ENCODE peak calls at places on chromosomes 3 and 15, in ten cellular contexts. F, J, U, T, Q, O, C, Z, I and X are unnamed samples.

GRCh38 chr3:143295201-143296080 is 175.9 kb downstream of the CHST2 start:
- DNase-seq in F (no peak), C (no peak), Z (no peak), T (no peak), U (no peak), Q (no peak), O (no peak), J (no peak), I (no peak), X (no peak)

GRCh38 chr3:65595222-65595996 is 443.3 kb downstream of the MAGI1 start:
- DNase-seq in C (no peak), U (no peak), I (no peak), O (no peak), T (no peak), Q (no peak), J (no peak), Z (no peak), F (no peak), X (no peak)

GRCh38 chr3:4712109-4712508 is 219.0 kb downstream of the ITPR1 start:
- DNase-seq in C (no peak), I (no peak), O (peak), U (no peak), Q (no peak), T (no peak), F (peak), J (no peak), Z (no peak), X (no peak)

GRCh38 chr15:101614761-101615160 is 37.4 kb downstream of the TM2D3 start:
- DNase-seq in U (no peak), Z (no peak), Q (no peak), O (no peak), F (no peak), C (no peak), J (no peak), I (no peak), T (no peak), X (no peak)

GRCh38 chr15:48233246-48233645 is 27.1 kb downstream of the SLC12A1 start:
- DNase-seq in F (no peak), C (no peak), Q (no peak), O (no peak), J (no peak), U (no peak), T (no peak), Z (no peak), I (no peak), X (no peak)

GRCh38 chr15:91291673-91292072 is 191.6 kb downstream of the SV2B start:
- DNase-seq in U (no peak), J (peak), I (no peak), C (no peak), Z (no peak), T (no peak), O (peak), Q (no peak), F (peak), X (no peak)

GRCh38 chr3:150309557-150309956 is 98.5 kb upstream of the TSC22D2 start:
- DNase-seq in J (no peak), Z (no peak), F (peak), U (no peak), Q (no peak), I (no peak), C (no peak), T (no peak), O (no peak), X (peak)

GRCh38 chr3:20007960-20008359 is 4.1 kb downstream of the PP2D1 start:
- DNase-seq in Q (no peak), F (no peak), J (no peak), T (no peak), C (no peak), Z (no peak), U (no peak), I (no peak), O (no peak), X (no peak)

GRCh38 chr3:32176989-32177701 is 61.3 kb upstream of the CMTM8 start:
- DNase-seq in J (peak), C (no peak), F (peak), Z (peak), I (peak), U (no peak), O (no peak), Q (no peak), T (peak), X (peak)

GRCh38 chr3:101938262-101938847 is 89.0 kb downstream of the NFKBIZ start:
- DNase-seq in Q (no peak), T (no peak), F (no peak), U (no peak), C (no peak), Z (no peak), O (no peak), I (no peak), J (no peak), X (no peak)

GRCh38 chr3:46926039-46926438 is 48.5 kb downstream of the PTH1R start:
- DNase-seq in O (no peak), T (peak), F (peak), U (peak), Q (peak), C (peak), J (no peak), I (peak), Z (no peak), X (no peak)

GRCh38 chr3:14343338-14344112 is 58.9 kb upstream of the SLC6A6 start:
- DNase-seq in F (peak), C (no peak), J (no peak), I (no peak), Q (no peak), Z (no peak), T (no peak), U (no peak), O (no peak), X (peak)

GRCh38 chr3:128484404-128485282 is 8.4 kb downstream of the GATA2 start:
- DNase-seq in Q (no peak), O (no peak), Z (no peak), C (no peak), J (no peak), U (no peak), I (no peak), F (no peak), T (no peak), X (no peak)

GRCh38 chr15:82852906-82853635 is 43.6 kb downstream of the WHAMM start:
- DNase-seq in U (no peak), C (peak), O (no peak), T (no peak), F (no peak), Q (no peak), J (no peak), I (peak), Z (no peak), X (no peak)

GRCh38 chr3:186700267-186700666 is 16.9 kb upstream of the KNG1 start:
- DNase-seq in J (no peak), Z (no peak), F (no peak), T (no peak), C (no peak), O (no peak), I (no peak), U (no peak), Q (no peak), X (no peak)

GRCh38 chr3:52892625-52893311 is 4.6 kb downstream of the STIMATE start:
- DNase-seq in T (no peak), O (no peak), U (no peak), Q (no peak), J (no peak), Z (no peak), C (no peak), F (no peak), I (no peak), X (no peak)

GRCh38 chr15:61441901-61442300 is 212.8 kb upstream of the RORA start:
- DNase-seq in I (no peak), U (no peak), O (no peak), J (no peak), Z (no peak), Q (no peak), C (no peak), T (no peak), F (no peak), X (no peak)

GRCh38 chr3:46406786-46407611 is at the start of the genes CCR5AS and CCRL2:
- DNase-seq in I (peak), Q (no peak), Z (no peak), F (peak), C (no peak), T (peak), J (peak), U (peak), O (peak), X (peak)

GRCh38 chr3:186783070-186783730 is at the start of gene EIF4A2:
- DNase-seq in Z (peak), O (peak), J (peak), U (peak), Q (peak), T (peak), C (peak), I (peak), F (peak), X (peak)

GRCh38 chr3:149790265-149790664 is 2.1 kb downstream of the ANKUB1 start:
- DNase-seq in U (no peak), J (no peak), C (no peak), Q (no peak), Z (no peak), O (no peak), I (no peak), T (no peak), F (peak), X (no peak)

GRCh38 chr3:111701292-111701906 is 106.3 kb upstream of the ZBED2 start:
- DNase-seq in F (no peak), I (no peak), Q (no peak), J (no peak), O (no peak), U (no peak), Z (no peak), T (no peak), C (no peak), X (no peak)

GRCh38 chr3:190076601-190077444 is 43.9 kb downstream of the P3H2 start:
- DNase-seq in J (peak), Z (peak), I (no peak), Q (no peak), F (peak), C (no peak), O (peak), T (peak), U (no peak), X (peak)

GRCh38 chr3:62015111-62015510 is 358.2 kb downstream of the FEZF2 start:
- DNase-seq in C (no peak), U (no peak), O (no peak), J (no peak), T (no peak), I (no peak), F (no peak), Q (no peak), Z (no peak), X (no peak)

GRCh38 chr15:90336705-90337141 is 15.4 kb upstream of the ZNF774 start:
- DNase-seq in C (peak), Q (no peak), O (no peak), U (no peak), J (peak), I (no peak), F (peak), Z (no peak), T (no peak), X (peak)

GRCh38 chr3:64760258-64760657 is 72.5 kb upstream of the ADAMTS9 start:
- DNase-seq in Z (no peak), F (no peak), T (no peak), O (no peak), C (no peak), Q (no peak), I (no peak), J (no peak), U (no peak), X (no peak)

GRCh38 chr3:148319161-148319915 is 378.4 kb upstream of the AGTR1 start:
- DNase-seq in J (no peak), Z (no peak), O (no peak), F (peak), I (no peak), C (no peak), Q (no peak), U (no peak), T (no peak), X (no peak)

GRCh38 chr3:14780927-14781507 is 37.7 kb upstream of the FGD5 start:
- DNase-seq in T (peak), J (peak), O (peak), F (peak), Z (peak), C (peak), U (no peak), I (peak), Q (no peak), X (peak)

GRCh38 chr3:88188436-88188835 is 38.7 kb downstream of the C3orf38 start:
- DNase-seq in O (no peak), J (peak), I (no peak), Z (peak), Q (no peak), F (no peak), U (peak), C (no peak), T (no peak), X (peak)

GRCh38 chr3:196793224-196793623 is 53.6 kb downstream of the PAK2 start:
- DNase-seq in T (no peak), U (no peak), Z (peak), I (no peak), F (peak), Q (no peak), C (no peak), O (no peak), J (no peak), X (peak)

GRCh38 chr3:160565442-160566403 is at the start of gene KPNA4:
- DNase-seq in J (peak), O (peak), T (peak), I (peak), Z (peak), C (peak), Q (peak), U (peak), F (peak), X (peak)
- TF ChIP-seq POLR2A in J (peak), O (peak), T (peak), I (peak), Z (peak), C (peak), Q (peak), U (peak), F (peak), X (peak)

DNA sequence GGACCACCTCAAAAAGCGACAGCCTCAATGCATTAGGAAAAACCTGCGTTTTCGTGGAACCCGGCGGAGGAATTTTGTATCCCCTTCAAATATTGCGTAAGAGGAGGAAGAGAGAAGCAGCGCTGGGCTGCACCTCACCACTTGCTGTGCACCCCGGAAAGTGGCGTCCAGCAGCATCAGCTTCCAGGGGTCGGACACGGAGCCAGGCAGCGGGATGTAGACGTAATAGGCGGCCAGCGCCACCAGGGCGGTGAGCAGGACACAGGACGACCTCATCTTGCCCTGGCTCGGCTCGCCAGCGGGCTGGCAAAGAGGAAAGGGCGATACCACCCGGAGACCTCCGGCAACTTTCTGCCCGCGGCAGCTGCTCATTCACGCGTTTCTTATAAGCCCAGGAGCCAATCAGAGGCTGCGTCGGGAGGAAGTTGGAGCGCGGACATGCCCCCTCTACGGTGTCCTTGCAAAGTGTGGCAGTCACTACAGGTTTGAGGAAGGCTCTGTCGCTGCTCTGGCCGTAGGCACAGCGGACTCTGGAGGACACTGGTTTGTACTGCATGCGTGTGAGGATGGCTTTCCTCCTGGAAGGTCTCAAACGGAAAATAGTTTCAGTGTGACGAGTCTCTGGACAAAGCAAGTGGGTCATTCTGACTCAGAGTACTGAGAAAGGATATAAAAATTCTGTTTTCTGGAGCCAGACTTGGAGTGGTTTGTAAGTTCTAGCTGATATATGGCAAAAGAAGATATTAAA is at the start of gene NCEH1:
- DNase-seq in U (peak), Q (peak), F (peak), O (peak), I (peak), J (peak), T (peak), C (peak), Z (peak), X (peak)
- TF ChIP-seq POLR2A in U (peak), Q (peak), F (peak), O (peak), I (peak), J (peak), T (peak), C (peak), Z (peak), X (peak)

GRCh38 chr3:168096210-168096795 is 579 bp upstream of the GOLIM4 start:
- DNase-seq in J (no peak), F (peak), T (peak), Z (peak), C (peak), O (no peak), U (peak), I (peak), Q (no peak), X (peak)

GRCh38 chr3:168094580-168094876 is 1.2 kb downstream of the GOLIM4 start:
- DNase-seq in Q (no peak), I (no peak), T (no peak), U (no peak), O (no peak), F (no peak), Z (no peak), J (no peak), C (no peak), X (no peak)

GRCh38 chr3:168095611-168096209 is at the start of gene GOLIM4:
- DNase-seq in I (peak), J (peak), T (peak), O (peak), Q (peak), F (peak), C (peak), Z (peak), U (peak), X (peak)

GRCh38 chr3:168093790-168094189 is 1.9 kb downstream of the GOLIM4 start:
- DNase-seq in U (no peak), J (no peak), C (no peak), I (no peak), Z (no peak), T (no peak), F (no peak), O (no peak), Q (no peak), X (no peak)

DNA sequence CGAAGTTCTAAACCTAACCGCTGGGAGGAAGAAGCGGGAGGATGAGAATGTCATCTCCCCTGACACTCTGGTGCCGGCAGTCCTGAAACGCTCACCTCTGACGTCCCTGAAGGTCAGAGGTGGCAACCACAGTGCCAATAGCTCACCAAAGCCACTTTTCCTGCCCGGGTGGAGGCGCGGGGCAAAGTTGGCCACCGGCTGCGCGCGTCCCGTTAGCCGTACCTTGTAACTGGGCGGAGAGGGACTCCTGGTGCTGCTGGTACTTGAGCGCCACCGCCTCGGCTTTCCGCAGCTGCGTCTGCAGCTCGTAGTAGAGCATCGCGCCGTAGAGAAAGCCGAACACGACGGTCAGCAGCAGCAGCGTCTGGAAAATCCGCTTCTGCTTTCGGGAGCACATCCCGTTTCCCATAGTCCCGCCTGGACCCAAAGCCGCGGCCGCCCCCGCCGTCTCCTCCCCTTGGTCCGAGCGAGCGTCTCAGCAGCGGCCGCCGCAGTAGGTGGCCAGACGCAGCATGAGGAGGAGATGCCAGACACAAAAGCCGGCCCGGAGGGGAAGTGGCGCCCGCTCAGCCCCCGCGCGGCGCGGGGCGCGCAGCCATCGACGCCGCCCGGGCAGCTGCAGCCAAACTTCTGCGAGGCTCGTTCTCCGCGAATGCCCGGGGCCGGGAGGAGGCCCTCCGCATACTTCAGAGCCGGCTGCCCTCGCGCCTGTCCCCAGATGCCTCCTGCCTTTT is 680 bp downstream of the GOLIM4 start:
- DNase-seq in J (peak), F (peak), U (peak), I (peak), O (peak), T (peak), C (peak), Z (peak), Q (peak), X (peak)
- TF ChIP-seq POLR2A in J (no peak), F (peak), U (no peak), I (peak), O (no peak), T (no peak), C (no peak), Z (peak), Q (no peak), X (peak)

GRCh38 chr3:130895690-130896089 is 1.8 kb downstream of the ATP2C1 start:
- DNase-seq in T (no peak), F (no peak), Q (no peak), I (no peak), C (no peak), J (no peak), U (no peak), O (no peak), Z (no peak), X (no peak)

GRCh38 chr3:130894130-130894872 is 417 bp downstream of the ATP2C1 start:
- DNase-seq in F (no peak), Z (peak), Q (peak), U (peak), J (peak), O (peak), I (peak), C (peak), T (peak), X (peak)

GRCh38 chr3:130894873-130895330 is 1.0 kb downstream of the ATP2C1 start:
- DNase-seq in U (no peak), J (no peak), F (peak), I (no peak), C (no peak), Z (no peak), O (no peak), Q (no peak), T (no peak), X (no peak)

GRCh38 chr3:130893240-130894129 is at the start of gene ATP2C1:
- DNase-seq in O (peak), U (peak), F (peak), J (peak), Q (peak), T (peak), Z (peak), C (peak), I (peak), X (peak)

GRCh38 chr3:130892759-130893239 is 1.1 kb upstream of the ATP2C1 start:
- DNase-seq in Q (peak), T (peak), F (peak), C (peak), J (peak), O (peak), U (peak), Z (peak), I (peak), X (peak)
- TF ChIP-seq POLR2A in Q (no peak), T (no peak), F (no peak), C (no peak), J (no peak), O (no peak), U (no peak), Z (no peak), I (no peak), X (no peak)

GRCh38 chr3:184348057-184348382 is 10.6 kb downstream of the FAM131A start:
- DNase-seq in F (no peak), J (no peak), O (no peak), I (no peak), C (no peak), Q (no peak), Z (no peak), T (no peak), U (no peak), X (no peak)

GRCh38 chr3:184346480-184346879 is 9.1 kb downstream of the FAM131A start:
- DNase-seq in F (no peak), Q (no peak), Z (no peak), C (no peak), U (no peak), I (no peak), T (no peak), J (no peak), O (no peak), X (no peak)

GRCh38 chr3:184349563-184350470 is 11.6 kb downstream of the CLCN2 start:
- DNase-seq in C (no peak), J (no peak), O (no peak), T (no peak), U (no peak), I (no peak), Z (no peak), F (no peak), Q (no peak), X (no peak)

GRCh38 chr3:184345678-184346144 is 8.3 kb downstream of the FAM131A start:
- DNase-seq in Q (no peak), F (peak), T (peak), J (peak), C (no peak), I (peak), O (no peak), U (peak), Z (peak), X (peak)

GRCh38 chr3:184347321-184348056 is 10.1 kb downstream of the FAM131A start:
- DNase-seq in Z (no peak), F (no peak), C (no peak), I (no peak), J (no peak), T (no peak), U (no peak), O (no peak), Q (no peak), X (no peak)
- TF ChIP-seq POLR2A in Z (no peak), F (no peak), C (no peak), I (no peak), J (no peak), T (no peak), U (no peak), O (no peak), Q (no peak), X (no peak)

DNA sequence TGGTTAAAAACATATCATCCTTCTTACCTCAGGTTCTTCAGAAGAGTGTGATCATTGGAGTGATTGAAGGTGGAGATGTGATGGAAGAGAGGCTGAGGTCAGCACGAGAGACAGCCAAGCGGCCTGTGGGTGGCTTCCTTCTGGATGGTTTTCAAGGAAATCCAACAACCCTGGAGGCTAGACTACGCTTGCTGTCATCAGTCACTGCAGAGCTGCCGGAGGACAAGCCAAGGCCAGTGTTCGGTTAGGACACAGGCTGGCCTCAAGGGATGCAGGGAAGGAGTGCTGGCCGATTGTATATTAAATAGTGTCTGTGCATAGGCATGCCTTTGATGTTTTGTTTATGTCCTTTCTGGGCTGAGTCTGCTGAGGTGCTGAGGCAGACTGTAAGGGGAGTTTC is 20.2 kb downstream of the QTRT2 start:
- DNase-seq in C (no peak), Q (no peak), I (no peak), Z (no peak), J (no peak), O (no peak), U (no peak), T (no peak), F (no peak), X (no peak)
- TF ChIP-seq POLR2A in C (no peak), Q (no peak), I (no peak), Z (no peak), J (no peak), O (no peak), U (no peak), T (no peak), F (no peak), X (no peak)